ENCODE peak calls at places on chromosome 6, in ten cellular contexts. One of them, this sample, is unnamed.

GRCh38 chr6:101429291-101429690 is 35.8 kb downstream of the GRIK2 start:
- DNase-seq in transverse colon: no peak
- DNase-seq in upper lobe of left lung: no peak
- DNase-seq in stomach: no peak
- DNase-seq in prostate gland: no peak
- DNase-seq in breast epithelium: no peak
- DNase-seq in SK-N-SH: no peak
- DNase-seq in vagina: no peak
- DNase-seq in suprapubic skin: no peak
- DNase-seq in GM23338: no peak
- DNase-seq in this sample: no peak

GRCh38 chr6:74074609-74075008 is 378.6 kb downstream of the CD109 start:
- DNase-seq in prostate gland: no peak
- DNase-seq in GM23338: no peak
- DNase-seq in upper lobe of left lung: no peak
- DNase-seq in SK-N-SH: no peak
- DNase-seq in stomach: no peak
- DNase-seq in vagina: no peak
- DNase-seq in transverse colon: no peak
- DNase-seq in suprapubic skin: no peak
- DNase-seq in breast epithelium: no peak
- DNase-seq in this sample: no peak

GRCh38 chr6:135236319-135236718 is 55.2 kb downstream of the MYB start:
- DNase-seq in prostate gland: no peak
- DNase-seq in SK-N-SH: no peak
- DNase-seq in GM23338: no peak
- DNase-seq in stomach: no peak
- DNase-seq in upper lobe of left lung: no peak
- DNase-seq in transverse colon: no peak
- DNase-seq in vagina: no peak
- DNase-seq in breast epithelium: no peak
- DNase-seq in suprapubic skin: no peak
- DNase-seq in this sample: no peak

GRCh38 chr6:43948527-43949450 is 178.5 kb downstream of the MRPL14 start:
- DNase-seq in breast epithelium: no peak
- DNase-seq in vagina: no peak
- DNase-seq in prostate gland: no peak
- DNase-seq in SK-N-SH: no peak
- DNase-seq in GM23338: no peak
- DNase-seq in upper lobe of left lung: no peak
- DNase-seq in suprapubic skin: no peak
- DNase-seq in stomach: no peak
- DNase-seq in transverse colon: no peak
- DNase-seq in this sample: no peak

GRCh38 chr6:163554663-163555062 is 140.1 kb downstream of the QKI start:
- DNase-seq in transverse colon: peak; percentile 51
- DNase-seq in SK-N-SH: peak; percentile 23
- DNase-seq in suprapubic skin: no peak
- DNase-seq in stomach: peak; percentile 59
- DNase-seq in vagina: no peak
- DNase-seq in prostate gland: no peak
- DNase-seq in upper lobe of left lung: no peak
- DNase-seq in GM23338: peak; percentile 81
- DNase-seq in breast epithelium: no peak
- DNase-seq in this sample: no peak

GRCh38 chr6:137832110-137832509 is 34.9 kb upstream of the TNFAIP3 start:
- DNase-seq in prostate gland: no peak
- DNase-seq in upper lobe of left lung: no peak
- DNase-seq in GM23338: no peak
- DNase-seq in vagina: no peak
- DNase-seq in stomach: no peak
- DNase-seq in suprapubic skin: no peak
- DNase-seq in SK-N-SH: no peak
- DNase-seq in transverse colon: no peak
- DNase-seq in breast epithelium: no peak
- DNase-seq in this sample: no peak

GRCh38 chr6:137764464-137764863 is 102.6 kb upstream of the TNFAIP3 start:
- DNase-seq in GM23338: no peak
- DNase-seq in suprapubic skin: no peak
- DNase-seq in SK-N-SH: no peak
- DNase-seq in stomach: no peak
- DNase-seq in vagina: no peak
- DNase-seq in prostate gland: no peak
- DNase-seq in transverse colon: no peak
- DNase-seq in breast epithelium: no peak
- DNase-seq in upper lobe of left lung: no peak
- DNase-seq in this sample: no peak

GRCh38 chr6:132812255-132812732 is 2.1 kb upstream of the RPS12 start:
- DNase-seq in vagina: no peak
- DNase-seq in transverse colon: no peak
- DNase-seq in upper lobe of left lung: no peak
- DNase-seq in suprapubic skin: no peak
- DNase-seq in SK-N-SH: no peak
- DNase-seq in GM23338: no peak
- DNase-seq in stomach: no peak
- DNase-seq in breast epithelium: no peak
- DNase-seq in prostate gland: no peak
- DNase-seq in this sample: no peak

GRCh38 chr6:134199848-134200606 is 117.9 kb downstream of the SGK1 start:
- DNase-seq in upper lobe of left lung: no peak
- DNase-seq in transverse colon: no peak
- DNase-seq in breast epithelium: no peak
- DNase-seq in GM23338: no peak
- DNase-seq in vagina: no peak
- DNase-seq in stomach: no peak
- DNase-seq in suprapubic skin: no peak
- DNase-seq in SK-N-SH: no peak
- DNase-seq in prostate gland: no peak
- DNase-seq in this sample: no peak

GRCh38 chr6:23388239-23388803 is 737.7 kb upstream of the NRSN1 start:
- DNase-seq in suprapubic skin: no peak
- DNase-seq in stomach: no peak
- DNase-seq in SK-N-SH: no peak
- DNase-seq in breast epithelium: no peak
- DNase-seq in transverse colon: no peak
- DNase-seq in prostate gland: no peak
- DNase-seq in vagina: no peak
- DNase-seq in upper lobe of left lung: no peak
- DNase-seq in GM23338: no peak
- DNase-seq in this sample: no peak

GRCh38 chr6:74482180-74482579 is 723.7 kb downstream of the COL12A1 start:
- DNase-seq in vagina: no peak
- DNase-seq in upper lobe of left lung: no peak
- DNase-seq in stomach: no peak
- DNase-seq in SK-N-SH: no peak
- DNase-seq in GM23338: no peak
- DNase-seq in transverse colon: no peak
- DNase-seq in breast epithelium: no peak
- DNase-seq in suprapubic skin: no peak
- DNase-seq in prostate gland: no peak
- DNase-seq in this sample: no peak

GRCh38 chr6:140436023-140436811 is 1061.8 kb upstream of the CITED2 start:
- DNase-seq in upper lobe of left lung: no peak
- DNase-seq in breast epithelium: peak; percentile 45
- DNase-seq in transverse colon: no peak
- DNase-seq in GM23338: peak; percentile 83
- DNase-seq in prostate gland: no peak
- DNase-seq in vagina: no peak
- DNase-seq in SK-N-SH: no peak
- DNase-seq in stomach: no peak
- DNase-seq in suprapubic skin: no peak
- DNase-seq in this sample: no peak

GRCh38 chr6:129759851-129760595 is 50.0 kb upstream of the ARHGAP18 start:
- DNase-seq in breast epithelium: no peak
- DNase-seq in suprapubic skin: no peak
- DNase-seq in vagina: no peak
- DNase-seq in prostate gland: no peak
- DNase-seq in stomach: no peak
- DNase-seq in SK-N-SH: no peak
- DNase-seq in upper lobe of left lung: no peak
- DNase-seq in GM23338: no peak
- DNase-seq in transverse colon: no peak
- DNase-seq in this sample: no peak

GRCh38 chr6:26215200-26216014 is 128.2 kb downstream of the HFE start:
- DNase-seq in breast epithelium: no peak
- DNase-seq in GM23338: peak; percentile 59
- DNase-seq in prostate gland: no peak
- DNase-seq in suprapubic skin: no peak
- DNase-seq in SK-N-SH: no peak
- DNase-seq in vagina: no peak
- DNase-seq in upper lobe of left lung: no peak
- DNase-seq in stomach: no peak
- DNase-seq in transverse colon: no peak
- DNase-seq in this sample: no peak

GRCh38 chr6:26218824-26219223 is 131.6 kb downstream of the HFE start:
- DNase-seq in transverse colon: no peak
- DNase-seq in upper lobe of left lung: no peak
- DNase-seq in SK-N-SH: no peak
- DNase-seq in prostate gland: no peak
- DNase-seq in suprapubic skin: no peak
- DNase-seq in breast epithelium: no peak
- DNase-seq in GM23338: no peak
- DNase-seq in stomach: no peak
- DNase-seq in vagina: no peak
- DNase-seq in this sample: no peak

GRCh38 chr6:26216015-26216885 is 129.0 kb downstream of the HFE start:
- DNase-seq in upper lobe of left lung: no peak
- DNase-seq in prostate gland: peak; percentile 94
- DNase-seq in breast epithelium: peak; percentile 89
- DNase-seq in GM23338: peak; percentile 98
- DNase-seq in suprapubic skin: no peak
- DNase-seq in SK-N-SH: peak; percentile 70
- DNase-seq in transverse colon: peak; percentile 85
- DNase-seq in vagina: no peak
- DNase-seq in stomach: peak; percentile 70
- DNase-seq in this sample: peak; percentile 95

GRCh38 chr6:26217714-26218075 is 130.5 kb downstream of the HFE start:
- DNase-seq in transverse colon: no peak
- DNase-seq in upper lobe of left lung: no peak
- DNase-seq in SK-N-SH: no peak
- DNase-seq in breast epithelium: no peak
- DNase-seq in suprapubic skin: no peak
- DNase-seq in stomach: no peak
- DNase-seq in GM23338: peak; percentile 70
- DNase-seq in prostate gland: no peak
- DNase-seq in vagina: no peak
- DNase-seq in this sample: no peak

GRCh38 chr6:26216886-26217713 is 129.9 kb downstream of the HFE start:
- DNase-seq in transverse colon: peak; percentile 90
- DNase-seq in vagina: no peak
- DNase-seq in SK-N-SH: no peak
- DNase-seq in GM23338: peak; percentile 95
- DNase-seq in suprapubic skin: peak; percentile 92
- DNase-seq in upper lobe of left lung: peak; percentile 89
- DNase-seq in stomach: peak; percentile 84
- DNase-seq in breast epithelium: peak; percentile 87
- DNase-seq in prostate gland: peak; percentile 82
- DNase-seq in this sample: peak; percentile 96
- TF ChIP-seq CTCF in transverse colon: peak; percentile 46
- TF ChIP-seq CTCF in vagina: no peak
- TF ChIP-seq CTCF in SK-N-SH: peak; percentile 50
- TF ChIP-seq CTCF in GM23338: peak; percentile 33
- TF ChIP-seq CTCF in suprapubic skin: peak; percentile 41
- TF ChIP-seq CTCF in upper lobe of left lung: peak; percentile 58
- TF ChIP-seq CTCF in stomach: peak; percentile 25
- TF ChIP-seq CTCF in breast epithelium: peak; percentile 59
- TF ChIP-seq CTCF in prostate gland: peak; percentile 43
- TF ChIP-seq CTCF in this sample: peak; percentile 48

GRCh38 chr6:37717836-37718251 is 20.2 kb upstream of the MDGA1 start:
- DNase-seq in suprapubic skin: no peak
- DNase-seq in vagina: no peak
- DNase-seq in stomach: no peak
- DNase-seq in SK-N-SH: no peak
- DNase-seq in prostate gland: no peak
- DNase-seq in transverse colon: no peak
- DNase-seq in upper lobe of left lung: no peak
- DNase-seq in GM23338: no peak
- DNase-seq in breast epithelium: no peak
- DNase-seq in this sample: no peak
- TF ChIP-seq POLR2AphosphoS5 in suprapubic skin: no peak
- TF ChIP-seq POLR2AphosphoS5 in vagina: no peak
- TF ChIP-seq POLR2AphosphoS5 in stomach: no peak
- TF ChIP-seq POLR2AphosphoS5 in SK-N-SH: no peak
- TF ChIP-seq POLR2AphosphoS5 in prostate gland: no peak
- TF ChIP-seq POLR2AphosphoS5 in transverse colon: no peak
- TF ChIP-seq POLR2AphosphoS5 in upper lobe of left lung: no peak
- TF ChIP-seq POLR2AphosphoS5 in GM23338: no peak
- TF ChIP-seq POLR2AphosphoS5 in breast epithelium: no peak
- TF ChIP-seq POLR2AphosphoS5 in this sample: no peak

GRCh38 chr6:75483136-75483952 is 10.3 kb downstream of the FILIP1 start:
- DNase-seq in prostate gland: no peak
- DNase-seq in vagina: no peak
- DNase-seq in SK-N-SH: no peak
- DNase-seq in upper lobe of left lung: no peak
- DNase-seq in stomach: no peak
- DNase-seq in breast epithelium: no peak
- DNase-seq in suprapubic skin: no peak
- DNase-seq in transverse colon: no peak
- DNase-seq in GM23338: no peak
- DNase-seq in this sample: no peak
- H3K27ac ChIP-seq in prostate gland: no peak overlapping the region
- H3K27ac ChIP-seq in vagina: no peak overlapping the region
- H3K27ac ChIP-seq in SK-N-SH: no peak overlapping the region
- H3K27ac ChIP-seq in upper lobe of left lung: no peak overlapping the region
- H3K27ac ChIP-seq in stomach: no peak overlapping the region
- H3K27ac ChIP-seq in breast epithelium: no peak overlapping the region
- H3K27ac ChIP-seq in suprapubic skin: no peak overlapping the region
- H3K27ac ChIP-seq in transverse colon: peak overlapping the region; percentile 60
- H3K27ac ChIP-seq in GM23338: no peak overlapping the region
- H3K27ac ChIP-seq in this sample: peak overlapping the region; percentile 39

GRCh38 chr6:85078071-85078470 is 313.7 kb upstream of the TBX18 start:
- DNase-seq in vagina: no peak
- DNase-seq in breast epithelium: no peak
- DNase-seq in GM23338: no peak
- DNase-seq in upper lobe of left lung: no peak
- DNase-seq in SK-N-SH: no peak
- DNase-seq in transverse colon: no peak
- DNase-seq in stomach: no peak
- DNase-seq in suprapubic skin: no peak
- DNase-seq in prostate gland: no peak
- DNase-seq in this sample: no peak

GRCh38 chr6:85085875-85086274 is 321.5 kb upstream of the TBX18 start:
- DNase-seq in vagina: no peak
- DNase-seq in upper lobe of left lung: no peak
- DNase-seq in transverse colon: no peak
- DNase-seq in suprapubic skin: no peak
- DNase-seq in stomach: no peak
- DNase-seq in GM23338: no peak
- DNase-seq in prostate gland: no peak
- DNase-seq in breast epithelium: no peak
- DNase-seq in SK-N-SH: no peak
- DNase-seq in this sample: no peak

GRCh38 chr6:85079761-85080160 is 315.4 kb upstream of the TBX18 start:
- DNase-seq in upper lobe of left lung: no peak
- DNase-seq in breast epithelium: no peak
- DNase-seq in GM23338: no peak
- DNase-seq in suprapubic skin: no peak
- DNase-seq in stomach: no peak
- DNase-seq in vagina: no peak
- DNase-seq in SK-N-SH: no peak
- DNase-seq in prostate gland: no peak
- DNase-seq in transverse colon: no peak
- DNase-seq in this sample: no peak

GRCh38 chr6:85077098-85077497 is 312.7 kb upstream of the TBX18 start:
- DNase-seq in upper lobe of left lung: no peak
- DNase-seq in stomach: no peak
- DNase-seq in GM23338: no peak
- DNase-seq in prostate gland: no peak
- DNase-seq in SK-N-SH: no peak
- DNase-seq in breast epithelium: no peak
- DNase-seq in vagina: no peak
- DNase-seq in transverse colon: no peak
- DNase-seq in suprapubic skin: no peak
- DNase-seq in this sample: peak; percentile 55

GRCh38 chr6:85081102-85081501 is 316.7 kb upstream of the TBX18 start:
- DNase-seq in suprapubic skin: no peak
- DNase-seq in upper lobe of left lung: no peak
- DNase-seq in vagina: no peak
- DNase-seq in prostate gland: no peak
- DNase-seq in breast epithelium: no peak
- DNase-seq in stomach: no peak
- DNase-seq in GM23338: no peak
- DNase-seq in transverse colon: no peak
- DNase-seq in SK-N-SH: no peak
- DNase-seq in this sample: no peak
- TF ChIP-seq CTCF in suprapubic skin: no peak
- TF ChIP-seq CTCF in upper lobe of left lung: no peak
- TF ChIP-seq CTCF in vagina: no peak
- TF ChIP-seq CTCF in prostate gland: no peak
- TF ChIP-seq CTCF in breast epithelium: no peak
- TF ChIP-seq CTCF in stomach: no peak
- TF ChIP-seq CTCF in GM23338: no peak
- TF ChIP-seq CTCF in transverse colon: no peak
- TF ChIP-seq CTCF in SK-N-SH: no peak
- TF ChIP-seq CTCF in this sample: no peak

This sample was measured in esophagus muscularis mucosa.